ENCODE peak calls at places on chromosomes 11 and 22, in ten cellular contexts. O is GM12878, V is uterus, N is body of pancreas, U is right lobe of liver, L is IMR-90, A is GM12892, P is H54, G is A549, W is stomach. X is an unnamed sample.

GRCh38 chr11:114040706-114041211 is 18.8 kb upstream of the ZBTB16 start:
- DNase-seq in A (no peak), W (peak; percentile 46), L (peak; percentile 31), N (no peak), O (no peak), G (peak; percentile 36), P (no peak), U (no peak), V (peak; percentile 54), X (no peak)

GRCh38 chr11:43282607-43283440 is 29.0 kb upstream of the API5 start:
- DNase-seq in A (peak; percentile 22), U (peak; percentile 60), O (no peak), W (no peak), P (peak; percentile 48), V (peak; percentile 19), G (peak; percentile 40), N (peak; percentile 43), L (peak; percentile 16), X (peak; percentile 61)

GRCh38 chr11:9691865-9692264 is 28.0 kb downstream of the SWAP70 start:
- DNase-seq in A (no peak), G (no peak), U (no peak), W (no peak), V (no peak), L (peak; percentile 71), N (no peak), P (peak; percentile 33), O (no peak), X (no peak)

GRCh38 chr11:46675288-46675851 is 25.0 kb downstream of the ARHGAP1 start:
- DNase-seq in V (peak; percentile 70), L (peak; percentile 72), P (peak; percentile 76), G (peak; percentile 52), A (no peak), U (peak; percentile 72), O (no peak), W (peak; percentile 79), N (peak; percentile 70), X (peak; percentile 79)

GRCh38 chr22:39242809-39243442 is 1.9 kb downstream of the PDGFB start:
- DNase-seq in P (no peak), W (peak; percentile 73), L (no peak), N (peak; percentile 75), V (no peak), A (no peak), O (no peak), U (no peak), G (no peak), X (no peak)

GRCh38 chr11:121406291-121406690 is 45.8 kb upstream of the SORL1 start:
- DNase-seq in A (no peak), O (no peak), V (no peak), P (no peak), U (no peak), L (no peak), N (no peak), G (no peak), W (no peak), X (no peak)

GRCh38 chr11:74543991-74544390 is 48.4 kb upstream of the POLD3 start:
- DNase-seq in G (peak; percentile 32), L (no peak), V (no peak), U (no peak), W (peak; percentile 69), A (no peak), P (no peak), N (peak; percentile 72), O (no peak), X (no peak)

GRCh38 chr11:826836-827145 is 928 bp upstream of the CRACR2B start:
- DNase-seq in L (no peak), U (no peak), N (no peak), O (no peak), G (no peak), P (no peak), V (no peak), W (no peak), A (no peak), X (no peak)

GRCh38 chr11:100831929-100832480 is 144.9 kb downstream of the ARHGAP42 start:
- DNase-seq in G (no peak), W (no peak), P (no peak), A (no peak), U (peak; percentile 86), V (no peak), L (no peak), O (no peak), N (no peak), X (peak; percentile 25)

GRCh38 chr11:75839851-75840250 is 24.8 kb downstream of the UVRAG start:
- DNase-seq in L (no peak), U (no peak), A (no peak), N (no peak), O (no peak), V (no peak), P (no peak), G (no peak), W (no peak), X (no peak)

GRCh38 chr22:43399338-43399979 is 12.4 kb upstream of the MPPED1 start:
- DNase-seq in A (no peak), P (no peak), L (no peak), N (no peak), V (no peak), U (no peak), G (no peak), W (no peak), O (no peak), X (no peak)

GRCh38 chr11:8867856-8868705 is 42.9 kb upstream of the AKIP1 start:
- DNase-seq in L (peak; percentile 63), W (no peak), N (no peak), V (no peak), G (no peak), A (no peak), O (no peak), P (no peak), U (no peak), X (no peak)

GRCh38 chr11:117794144-117794543 is 2.9 kb downstream of the DSCAML1 start:
- DNase-seq in W (no peak), U (no peak), L (no peak), A (no peak), G (no peak), N (no peak), P (no peak), O (no peak), V (no peak), X (no peak)

GRCh38 chr11:16968196-16968595 is 46.0 kb downstream of the PLEKHA7 start:
- DNase-seq in L (no peak), U (no peak), G (no peak), V (no peak), P (no peak), N (no peak), O (no peak), W (no peak), A (no peak), X (no peak)

GRCh38 chr11:77752518-77752917 is 68.0 kb downstream of the RSF1 start:
- DNase-seq in A (no peak), P (no peak), U (no peak), L (peak; percentile 32), O (no peak), N (no peak), V (no peak), G (no peak), W (no peak), X (peak; percentile 68)

GRCh38 chr11:119370486-119371046 is 10.9 kb downstream of the USP2 start:
- DNase-seq in P (no peak), L (no peak), W (no peak), O (no peak), U (peak; percentile 87), G (no peak), A (no peak), N (no peak), V (peak; percentile 49), X (peak; percentile 78)
- TF ChIP-seq POLR2A in P (no peak), L (no peak), W (no peak), O (no peak), U (peak; percentile 51), G (no peak), A (no peak), N (no peak), V (no peak), X (no peak)

GRCh38 chr22:21688341-21688705 is 22.5 kb downstream of the PPIL2 start:
- DNase-seq in L (no peak), G (no peak), V (no peak), U (no peak), W (no peak), N (no peak), O (no peak), A (no peak), P (no peak), X (no peak)

GRCh38 chr22:21690401-21690801 is 24.6 kb downstream of the PPIL2 start:
- DNase-seq in P (no peak), W (no peak), U (no peak), A (no peak), V (no peak), L (no peak), O (peak; percentile 30), G (no peak), N (no peak), X (peak; percentile 40)

GRCh38 chr22:21686634-21687393 is 21.0 kb downstream of the PPIL2 start:
- DNase-seq in W (no peak), A (no peak), V (no peak), U (no peak), O (no peak), N (peak; percentile 90), L (no peak), G (no peak), P (no peak), X (no peak)

GRCh38 chr22:21687685-21688259 is 22.0 kb downstream of the PPIL2 start:
- DNase-seq in G (no peak), L (no peak), N (no peak), W (no peak), V (no peak), U (no peak), O (no peak), P (no peak), A (no peak), X (no peak)

GRCh38 chr22:21688706-21689381 is 23.0 kb downstream of the PPIL2 start:
- DNase-seq in U (no peak), N (no peak), W (no peak), G (no peak), V (no peak), P (no peak), L (no peak), A (no peak), O (no peak), X (no peak)
- TF ChIP-seq POLR2A in U (no peak), N (no peak), W (no peak), G (no peak), V (no peak), P (no peak), L (no peak), A (no peak), O (no peak), X (no peak)

GRCh38 chr22:19522190-19522880 is 1.9 kb downstream of the CLDN5 start:
- DNase-seq in A (no peak), U (no peak), P (no peak), V (no peak), L (no peak), G (no peak), W (no peak), N (no peak), O (no peak), X (no peak)
- TF ChIP-seq POLR2A in A (no peak), U (no peak), P (no peak), V (no peak), L (no peak), G (no peak), W (no peak), N (no peak), O (peak; percentile 21), X (no peak)

DNA sequence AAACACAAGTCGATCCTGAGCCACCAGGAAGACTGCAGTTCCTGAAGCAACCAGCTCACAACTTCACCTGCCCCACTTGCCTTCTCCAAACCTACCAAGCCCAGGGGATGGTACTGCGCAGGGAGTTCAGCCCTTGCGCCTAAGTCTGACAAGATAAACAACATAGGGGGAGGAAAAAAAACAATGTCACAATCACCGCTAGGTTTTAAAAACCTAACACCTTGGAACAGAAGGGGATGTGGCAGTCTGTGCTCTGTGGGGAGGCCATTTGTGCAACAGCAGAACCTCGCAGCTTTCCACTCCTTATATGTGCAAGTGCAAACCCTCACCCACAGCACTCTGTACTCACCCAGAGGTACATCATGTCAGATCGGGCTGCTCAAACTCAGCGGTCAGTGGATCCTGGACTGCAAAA is 134.2 kb downstream of the RBFOX2 start:
- DNase-seq in V (peak; percentile 41), P (no peak), W (no peak), A (no peak), N (no peak), U (no peak), L (no peak), O (no peak), G (no peak), X (no peak)
- TF ChIP-seq POLR2A in V (no peak), P (no peak), W (no peak), A (no peak), N (no peak), U (no peak), L (no peak), O (no peak), G (no peak), X (no peak)